ENCODE peak calls at places on chromosomes 16 and 17, in five cellular contexts. J is foreskin fibroblast, H is adipocyte, M is psoas muscle, L is A549. W is an unnamed sample.

GRCh38 chr17:81553616-81554181 is 1.5 kb upstream of the FAAP100 start:
- DNase-seq in J (peak), H (no peak), M (no peak), L (peak), W (no peak)

GRCh38 chr17:15236281-15237105 is 28.6 kb downstream of the PMP22 start:
- DNase-seq in J (peak), H (no peak), M (no peak), L (no peak), W (peak)

GRCh38 chr17:80805032-80805751 is 186.4 kb upstream of the CHMP6 start:
- DNase-seq in J (peak), H (no peak), M (no peak), L (no peak), W (no peak)

GRCh38 chr16:57318240-57318970 is 33.9 kb upstream of the PLLP start:
- DNase-seq in J (peak), H (peak), M (no peak), L (no peak), W (peak)

GRCh38 chr16:83606486-83607030 is 201.2 kb upstream of the HSBP1 start:
- DNase-seq in J (no peak), H (no peak), M (no peak), L (peak), W (peak)

GRCh38 chr17:15457723-15458094 is 9.7 kb downstream of the CDRT4 start:
- DNase-seq in J (no peak), H (no peak), M (peak), L (no peak), W (no peak)

GRCh38 chr16:48608871-48609452 is 1.0 kb downstream of the N4BP1 start:
- DNase-seq in J (no peak), H (no peak), M (no peak), L (no peak), W (no peak)

GRCh38 chr17:2427215-2427614 is 26.4 kb upstream of the MNT start:
- DNase-seq in J (no peak), H (no peak), M (no peak), L (no peak), W (no peak)

GRCh38 chr17:4599505-4600281 is 15.4 kb downstream of the SMTNL2 start:
- DNase-seq in J (no peak), H (peak), M (peak), L (no peak), W (no peak)

GRCh38 chr16:4410335-4411075 is 5.9 kb downstream of the CORO7 start:
- DNase-seq in J (peak), H (peak), M (no peak), L (no peak), W (no peak)

GRCh38 chr17:49146620-49147306 is 14.2 kb downstream of the B4GALNT2 start:
- DNase-seq in J (peak), H (peak), M (no peak), L (peak), W (no peak)

GRCh38 chr17:64507418-64507766 is 615 bp downstream of the CEP95 start:
- DNase-seq in J (no peak), H (peak), M (no peak), L (peak), W (no peak)

GRCh38 chr17:75689441-75689873 is 22.3 kb downstream of the SAP30BP start:
- DNase-seq in J (no peak), H (no peak), M (no peak), L (no peak), W (no peak)

GRCh38 chr17:46266656-46267544 is 28.0 kb upstream of the LRRC37A start:
- DNase-seq in J (peak), H (peak), M (peak), L (peak), W (peak)

GRCh38 chr16:85309656-85310587 is 197.7 kb upstream of the CIBAR2 start:
- DNase-seq in J (no peak), H (no peak), M (peak), L (no peak), W (peak)

GRCh38 chr16:85673529-85674417 is 15.0 kb downstream of the GINS2 start:
- DNase-seq in J (peak), H (no peak), M (no peak), L (no peak), W (peak)

GRCh38 chr17:76740329-76741118 is 2.6 kb downstream of the MFSD11 start:
- DNase-seq in J (no peak), H (peak), M (no peak), L (no peak), W (no peak)

GRCh38 chr16:27330542-27330941 is 16.8 kb downstream of the IL4R start:
- DNase-seq in J (no peak), H (peak), M (no peak), L (peak), W (peak)

GRCh38 chr17:44053130-44053872 is 13.2 kb downstream of the LSM12 start:
- DNase-seq in J (no peak), H (no peak), M (no peak), L (no peak), W (no peak)

GRCh38 chr16:4537376-4538066 is 1.1 kb downstream of the CDIP1 start:
- DNase-seq in J (no peak), H (no peak), M (no peak), L (no peak), W (no peak)

GRCh38 chr17:48549909-48550308 is 5.0 kb upstream of the HOXB2 start:
- DNase-seq in J (no peak), H (no peak), M (no peak), L (no peak), W (no peak)

GRCh38 chr16:30031477-30031918 is 427 bp upstream of the TLCD3B start:
- DNase-seq in J (no peak), H (no peak), M (no peak), L (no peak), W (no peak)

GRCh38 chr17:76280650-76281049 is 15.5 kb downstream of the UBALD2 start:
- DNase-seq in J (no peak), H (no peak), M (no peak), L (no peak), W (no peak)

GRCh38 chr17:69949931-69950330 is 125.1 kb upstream of the KCNJ16 start:
- DNase-seq in J (no peak), H (no peak), M (no peak), L (no peak), W (no peak)

GRCh38 chr17:74245818-74246204 is 28.2 kb upstream of the DNAI2 start:
- DNase-seq in J (no peak), H (no peak), M (no peak), L (no peak), W (no peak)

GRCh38 chr16:55502801-55503366 is 6.0 kb upstream of the LPCAT2 start:
- DNase-seq in J (peak), H (peak), M (peak), L (peak), W (peak)

GRCh38 chr17:41538565-41538991 is 10.5 kb upstream of the KRT19 start:
- DNase-seq in J (no peak), H (no peak), M (no peak), L (no peak), W (no peak)

GRCh38 chr16:57632568-57632967 is 4.1 kb downstream of the ADGRG1 start:
- DNase-seq in J (no peak), H (no peak), M (no peak), L (no peak), W (no peak)

GRCh38 chr17:59804910-59805381 is 87.8 kb downstream of the TUBD1 start:
- DNase-seq in J (no peak), H (peak), M (no peak), L (peak), W (no peak)

GRCh38 chr17:78959803-78960202 is 19.9 kb downstream of the LGALS3BP start:
- DNase-seq in J (no peak), H (no peak), M (no peak), L (no peak), W (no peak)

GRCh38 chr17:57498443-57498842 is 242.1 kb downstream of the MSI2 start:
- DNase-seq in J (no peak), H (no peak), M (no peak), L (no peak), W (no peak)

DNA sequence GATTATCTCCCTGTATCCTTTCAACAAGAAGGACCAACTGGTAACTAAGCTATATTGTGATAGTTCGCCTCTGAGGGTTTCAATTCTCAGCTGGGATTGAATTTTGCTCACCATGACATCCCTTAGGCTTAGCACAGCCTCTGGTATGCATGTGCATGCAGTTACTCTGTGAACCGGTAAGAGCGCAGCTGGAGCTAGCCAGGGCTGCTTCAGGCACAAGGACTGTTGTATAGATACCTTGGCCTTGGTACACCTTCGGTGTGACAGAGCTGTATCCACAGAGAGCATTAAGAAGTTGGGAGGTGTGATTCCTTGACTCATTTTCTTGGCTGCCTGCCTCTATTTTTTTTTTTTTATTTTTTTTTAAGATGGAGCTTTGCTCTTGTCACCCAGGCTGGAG is 2.3 kb upstream of the NUTF2 start:
- DNase-seq in J (peak), H (peak), M (no peak), L (no peak), W (no peak)
- H3K4me3 ChIP-seq in J (peak), H (peak), M (peak), L (no peak), W (no peak)

GRCh38 chr16:70534949-70535348 is 11.3 kb downstream of the SF3B3 start:
- DNase-seq in J (no peak), H (no peak), M (no peak), L (no peak), W (no peak)

GRCh38 chr16:70523621-70524405 is at the start of gene SF3B3:
- DNase-seq in J (no peak), H (peak), M (no peak), L (peak), W (peak)

GRCh38 chr16:70527315-70527996 is 3.8 kb downstream of the SF3B3 start:
- DNase-seq in J (no peak), H (no peak), M (no peak), L (no peak), W (no peak)

GRCh38 chr16:70526403-70526802 is 2.8 kb downstream of the SF3B3 start:
- DNase-seq in J (no peak), H (peak), M (no peak), L (no peak), W (no peak)

GRCh38 chr16:70529051-70529777 is 5.6 kb downstream of the SF3B3 start:
- DNase-seq in J (peak), H (peak), M (no peak), L (peak), W (no peak)
- H3K4me3 ChIP-seq in J (no peak), H (peak), M (peak), L (no peak), W (no peak)

GRCh38 chr17:6231886-6232767 is 161.9 kb downstream of the WSCD1 start:
- DNase-seq in J (peak), H (peak), M (no peak), L (no peak), W (peak)
- H3K4me3 ChIP-seq in J (no peak), H (no peak), M (no peak), L (peak), W (no peak)

GRCh38 chr16:1823821-1824220 is 2.8 kb downstream of the HAGH start:
- DNase-seq in J (peak), H (peak), M (no peak), L (peak), W (no peak)

GRCh38 chr16:1825864-1826690 is 548 bp downstream of the HAGH start:
- DNase-seq in J (peak), H (peak), M (no peak), L (no peak), W (no peak)

GRCh38 chr16:1822801-1823200 is 3.8 kb downstream of the HAGH start:
- DNase-seq in J (no peak), H (no peak), M (no peak), L (no peak), W (no peak)

GRCh38 chr16:1826691-1827573 is at the start of the genes FAHD1 and HAGH:
- DNase-seq in J (peak), H (peak), M (peak), L (peak), W (peak)

DNA sequence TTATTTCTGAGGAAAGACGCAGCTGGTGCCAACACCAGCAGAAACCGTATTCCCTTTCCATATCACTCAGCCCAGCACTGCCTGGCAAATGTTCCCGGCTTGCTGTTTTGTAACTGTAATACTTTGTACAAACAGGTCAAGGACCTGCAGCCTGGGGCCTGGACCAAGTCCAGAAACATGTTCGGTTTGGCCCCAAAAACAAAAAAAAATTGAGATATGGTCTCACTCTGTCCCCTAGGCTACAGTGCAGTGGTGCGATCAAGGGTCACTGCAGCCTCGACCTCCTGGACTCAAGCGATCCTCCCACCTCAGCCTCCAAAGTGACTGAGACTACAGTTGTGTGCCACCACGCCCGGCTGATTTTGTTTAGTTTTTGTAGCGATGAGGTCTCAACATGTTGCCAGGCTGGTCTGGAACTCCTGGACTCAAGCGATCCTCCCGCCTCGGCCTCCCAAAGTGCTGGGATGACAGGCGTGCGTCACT is 1.2 kb downstream of the HAGH start:
- DNase-seq in J (no peak), H (no peak), M (no peak), L (no peak), W (no peak)
- H3K4me3 ChIP-seq in J (peak), H (peak), M (peak), L (peak), W (peak)

W was measured in right atrium auricular region.